ENCODE peak calls at places on chromosome 13, in four cellular contexts. O is K562, J is HepG2, P is H1. C is an unnamed sample.

GRCh38 chr13:86841264-86841663 is 829.9 kb upstream of the SLITRK5 start:
- DNase-seq in J (no peak), O (no peak), P (no peak), C (no peak)

GRCh38 chr13:23654111-23655110 is 84.2 kb downstream of the TNFRSF19 start:
- DNase-seq in O (no peak), J (peak; percentile 88), P (no peak), C (no peak)

GRCh38 chr13:47306991-47307390 is 410.1 kb upstream of the HTR2A start:
- DNase-seq in J (no peak), O (no peak), P (no peak), C (no peak)

GRCh38 chr13:97344250-97345175 is 89.5 kb upstream of the RAP2A start:
- DNase-seq in J (peak; percentile 62), O (peak; percentile 60), P (no peak), C (peak; percentile 57)

GRCh38 chr13:27065582-27065981 is 106.0 kb downstream of the USP12 start:
- DNase-seq in J (no peak), O (no peak), P (no peak), C (no peak)

GRCh38 chr13:23701646-23702045 is 131.4 kb downstream of the TNFRSF19 start:
- DNase-seq in O (no peak), P (no peak), J (no peak), C (no peak)

GRCh38 chr13:36870050-36870692 is 49.9 kb downstream of the SMAD9 start:
- DNase-seq in O (no peak), P (no peak), J (peak; percentile 68), C (no peak)

GRCh38 chr13:41696163-41697003 is 239.0 kb downstream of the RGCC start:
- DNase-seq in J (peak; percentile 2), O (peak; percentile 3), P (peak; percentile 15), C (peak; percentile 31)

GRCh38 chr13:67369895-67370660 is 139.9 kb upstream of the PCDH9 start:
- DNase-seq in J (no peak), P (no peak), O (no peak), C (no peak)

GRCh38 chr13:106028916-106029315 is 506.5 kb downstream of the EFNB2 start:
- DNase-seq in P (no peak), J (no peak), O (no peak), C (no peak)

GRCh38 chr13:73832203-73832602 is 302.0 kb downstream of the KLF12 start:
- DNase-seq in P (no peak), O (no peak), J (no peak), C (no peak)

GRCh38 chr13:110250258-110250891 is 56.6 kb downstream of the COL4A1 start:
- DNase-seq in P (no peak), J (no peak), O (no peak), C (no peak)

GRCh38 chr13:66984241-66984640 is 245.9 kb downstream of the PCDH9 start:
- DNase-seq in J (no peak), P (no peak), O (no peak), C (no peak)

GRCh38 chr13:20702530-20702929 is 969 bp upstream of the IL17D start:
- DNase-seq in P (no peak), J (no peak), O (no peak), C (no peak)

GRCh38 chr13:110618167-110618566 is 2.8 kb downstream of the NAXD start:
- DNase-seq in O (no peak), J (no peak), P (no peak), C (no peak)

GRCh38 chr13:73365681-73366080 is 306.9 kb downstream of the KLF5 start:
- DNase-seq in O (no peak), P (no peak), J (no peak), C (peak; percentile 6)

GRCh38 chr13:113832204-113832603 is 31.7 kb downstream of the GAS6 start:
- DNase-seq in J (no peak), O (no peak), P (no peak), C (peak; percentile 40)

GRCh38 chr13:75197803-75198202 is 284.2 kb downstream of the TBC1D4 start:
- DNase-seq in P (no peak), O (no peak), J (no peak), C (no peak)

GRCh38 chr13:63433546-63434150 is 2018.0 kb upstream of the PCDH20 start:
- DNase-seq in O (no peak), J (no peak), P (no peak), C (peak; percentile 5)

GRCh38 chr13:110216403-110217041 is 90.4 kb downstream of the COL4A1 start:
- DNase-seq in J (no peak), P (no peak), O (no peak), C (no peak)

GRCh38 chr13:28268800-28269223 is 130.5 kb downstream of the PAN3 start:
- DNase-seq in J (no peak), O (no peak), P (no peak), C (no peak)

GRCh38 chr13:51666839-51667238 is 82.6 kb downstream of the WDFY2 start:
- DNase-seq in O (no peak), J (no peak), P (no peak), C (no peak)

GRCh38 chr13:39575641-39576238 is 27.3 kb downstream of the LHFPL6 start:
- DNase-seq in O (no peak), P (no peak), J (no peak), C (no peak)

GRCh38 chr13:107799001-107799400 is 416.3 kb downstream of the LIG4 start:
- DNase-seq in P (no peak), O (no peak), J (no peak), C (no peak)

GRCh38 chr13:73698859-73699258 is 435.3 kb downstream of the KLF12 start:
- DNase-seq in O (no peak), J (no peak), P (no peak), C (no peak)

GRCh38 chr13:108769213-108770070 is 140.0 kb downstream of the MYO16 start:
- DNase-seq in P (no peak), O (peak; percentile 89), J (no peak), C (peak; percentile 38)

GRCh38 chr13:27406178-27406939 is 18.1 kb upstream of the GTF3A start:
- DNase-seq in O (peak; percentile 47), J (peak; percentile 43), P (no peak), C (peak; percentile 41)

GRCh38 chr13:66069570-66069969 is 1160.6 kb downstream of the PCDH9 start:
- DNase-seq in P (no peak), J (no peak), O (peak; percentile 74), C (no peak)

GRCh38 chr13:97205971-97206370 is 16.2 kb upstream of the MBNL2 start:
- DNase-seq in P (no peak), J (no peak), O (no peak), C (peak; percentile 22)

GRCh38 chr13:50415428-50415827 is 400.2 kb downstream of the KCNRG start:
- DNase-seq in P (no peak), J (no peak), O (no peak), C (no peak)

GRCh38 chr13:59279024-59279423 is 884.7 kb downstream of the DIAPH3 start:
- DNase-seq in J (no peak), O (no peak), P (no peak), C (no peak)

GRCh38 chr13:19888799-19889198 is 25.4 kb upstream of the ZMYM5 start:
- DNase-seq in P (no peak), O (no peak), J (no peak), C (no peak)

GRCh38 chr13:46321494-46322225 is 65.4 kb downstream of the RUBCNL start:
- DNase-seq in P (peak; percentile 9), O (peak; percentile 68), J (peak; percentile 18), C (peak; percentile 38)

GRCh38 chr13:51923983-51924539 is 62.3 kb downstream of the CCDC70 start:
- DNase-seq in P (no peak), O (peak; percentile 53), J (peak; percentile 44), C (peak; percentile 30)

GRCh38 chr13:40318366-40318765 is 348.1 kb downstream of the FOXO1 start:
- DNase-seq in O (peak; percentile 2), J (no peak), P (no peak), C (no peak)

GRCh38 chr13:95924389-95924994 is 128.7 kb downstream of the UGGT2 start:
- DNase-seq in O (no peak), J (peak; percentile 41), P (no peak), C (peak; percentile 8)
- TF ChIP-seq PHF8 in O (no peak), J (no peak), P (no peak), C (no peak)

GRCh38 chr13:96091932-96092253 is 2.0 kb downstream of the HS6ST3 start:
- DNase-seq in O (no peak), P (no peak), J (no peak), C (no peak)

GRCh38 chr13:96091164-96091931 is 1.4 kb downstream of the HS6ST3 start:
- DNase-seq in O (no peak), P (no peak), J (no peak), C (no peak)

GRCh38 chr13:96089139-96089538 is 768 bp upstream of the HS6ST3 start:
- DNase-seq in O (no peak), J (no peak), P (no peak), C (no peak)

GRCh38 chr13:96090240-96091101 is 564 bp downstream of the HS6ST3 start:
- DNase-seq in P (no peak), O (no peak), J (no peak), C (no peak)

DNA sequence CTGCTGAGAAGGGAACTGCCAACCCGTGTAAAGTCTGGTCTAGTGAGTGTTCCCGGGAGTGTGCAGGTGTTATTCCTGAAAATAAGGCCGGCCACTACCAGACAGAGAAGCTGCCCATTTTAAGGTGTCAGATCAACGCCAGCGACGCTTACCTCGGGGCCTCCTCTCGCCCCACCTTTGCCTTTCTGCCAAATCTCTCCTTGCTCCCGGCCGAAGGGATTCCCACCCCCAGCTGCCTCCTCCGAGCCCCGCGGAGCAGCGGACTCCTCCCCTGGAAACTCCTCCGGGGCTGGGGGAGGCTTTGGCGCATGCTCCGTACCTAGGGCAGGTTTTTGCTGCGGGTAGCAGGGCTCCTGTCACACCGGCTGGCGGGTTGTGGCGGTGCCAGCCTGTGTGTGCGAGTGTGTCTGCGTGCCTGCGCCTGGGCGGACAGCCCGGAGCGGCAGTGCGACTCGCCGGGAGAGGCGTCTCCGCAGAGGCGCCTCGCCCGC is at the start of gene HS6ST3:
- DNase-seq in P (peak; percentile 38), J (no peak), O (no peak), C (peak; percentile 16)
- TF ChIP-seq CEBPB in P (no peak), J (no peak), O (no peak), C (no peak)

DNA sequence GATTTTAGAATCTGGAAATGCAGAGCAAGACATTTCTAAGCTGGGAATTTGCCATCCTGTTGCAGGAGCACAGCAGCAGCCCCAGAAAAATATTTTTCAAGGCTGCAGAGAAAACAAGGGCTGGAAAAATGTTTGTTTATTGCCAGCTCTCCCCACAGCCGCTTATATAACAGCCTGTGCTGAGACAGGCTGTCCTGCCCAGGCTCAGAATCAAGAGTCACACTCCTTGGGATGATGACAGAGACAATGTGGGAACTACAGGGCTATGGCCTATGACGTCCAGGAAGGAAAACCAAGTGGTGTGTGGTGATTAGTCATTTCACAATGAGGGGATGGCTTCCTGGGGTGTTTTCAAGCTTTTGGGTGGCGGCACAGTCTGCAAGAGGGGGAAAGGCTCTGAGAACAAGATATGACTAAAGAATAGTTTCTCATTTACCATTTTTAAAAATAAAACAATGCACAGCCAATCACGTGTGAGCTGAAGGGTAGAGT is 136.3 kb upstream of the SERP2 start:
- DNase-seq in O (no peak), J (no peak), P (no peak), C (no peak)
- TF ChIP-seq PHF8 in O (no peak), J (no peak), P (no peak), C (no peak)

DNA sequence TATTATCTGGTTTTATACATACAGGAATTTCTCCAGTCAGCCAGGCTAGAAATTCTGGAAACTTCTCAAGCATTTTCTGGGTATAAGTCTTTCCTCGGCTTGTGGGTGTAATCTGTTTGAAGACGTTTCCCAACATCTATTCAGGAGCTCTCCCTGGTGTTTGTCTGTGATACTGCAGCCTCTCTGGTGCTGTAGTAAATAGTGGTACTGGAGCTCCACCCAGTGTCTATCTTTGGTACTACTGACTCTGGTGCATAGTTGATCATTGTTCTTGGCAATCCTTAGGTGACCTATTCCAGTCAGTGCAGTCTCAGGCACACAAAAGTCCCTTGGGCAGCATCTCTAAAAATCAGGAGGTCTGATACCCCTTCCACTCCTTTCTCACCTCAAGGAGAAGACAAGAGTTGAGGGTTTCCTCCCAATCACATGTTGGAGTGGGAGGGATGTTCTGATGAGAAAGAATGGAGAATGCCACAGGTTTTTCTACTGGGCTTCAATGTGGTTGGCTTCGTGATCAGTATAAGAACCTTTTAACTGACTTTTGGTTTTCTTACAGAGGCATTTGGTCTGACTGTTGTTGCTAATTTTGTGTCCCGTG is 115.5 kb downstream of the CYSLTR2 start:
- DNase-seq in O (peak; percentile 78), P (peak; percentile 36), J (peak; percentile 82), C (peak; percentile 34)
- TF ChIP-seq CEBPB in O (peak; percentile 66), P (peak; percentile 54), J (peak; percentile 46), C (peak; percentile 6)